ENCODE peak calls at places on chromosomes 5 and 9, in six cellular contexts. E, L, Y, H, R and U are unnamed samples.

GRCh38 chr5:151078490-151079262 is 2.2 kb downstream of the TNIP1 start:
- DNase-seq in Y (no peak), R (no peak), H (no peak), L (peak), E (peak), U (no peak)

GRCh38 chr5:851076-851475 is 290 bp upstream of the ZDHHC11 start:
- DNase-seq in R (no peak), Y (no peak), E (no peak), L (no peak), H (peak), U (no peak)

GRCh38 chr9:130240410-130241197 is 25.0 kb upstream of the HMCN2 start:
- DNase-seq in L (no peak), Y (no peak), H (peak), R (peak), E (no peak), U (peak)

GRCh38 chr5:136276946-136277345 is 84.0 kb upstream of the SMIM32 start:
- DNase-seq in R (no peak), L (no peak), E (no peak), Y (no peak), H (no peak), U (peak)

GRCh38 chr5:150561571-150562295 is 53.8 kb downstream of the NDST1 start:
- DNase-seq in H (no peak), E (no peak), Y (no peak), L (no peak), R (no peak), U (no peak)

GRCh38 chr9:106441283-106441682 is 421.7 kb upstream of the ZNF462 start:
- DNase-seq in H (no peak), L (no peak), E (no peak), Y (no peak), R (no peak), U (no peak)

GRCh38 chr5:75993638-75994037 is 89.5 kb upstream of the SV2C start:
- DNase-seq in Y (no peak), H (no peak), E (no peak), L (no peak), R (no peak), U (no peak)

GRCh38 chr5:31232273-31232888 is 38.9 kb downstream of the CDH6 start:
- DNase-seq in H (peak), Y (no peak), E (no peak), L (no peak), R (peak), U (no peak)

GRCh38 chr5:56668996-56669395 is 146.4 kb upstream of the MAP3K1 start:
- DNase-seq in L (no peak), R (no peak), Y (no peak), E (no peak), H (no peak), U (no peak)

GRCh38 chr9:36876056-36876455 is 158.0 kb downstream of the PAX5 start:
- DNase-seq in R (no peak), Y (no peak), E (no peak), L (no peak), H (no peak), U (no peak)

GRCh38 chr5:112757468-112758208 is 20.0 kb downstream of the APC start:
- DNase-seq in Y (no peak), H (no peak), E (no peak), R (peak), L (no peak), U (peak)

GRCh38 chr9:103245369-103245768 is 250.2 kb downstream of the CYLC2 start:
- DNase-seq in Y (no peak), E (no peak), H (no peak), R (peak), L (no peak), U (no peak)

GRCh38 chr5:116938488-116938887 is 363.9 kb upstream of the SEMA6A start:
- DNase-seq in R (peak), H (peak), Y (no peak), L (no peak), E (no peak), U (no peak)

GRCh38 chr5:50744761-50745160 is 78.3 kb downstream of the PARP8 start:
- DNase-seq in H (no peak), E (no peak), R (no peak), L (no peak), Y (no peak), U (no peak)

GRCh38 chr5:69217154-69217731 is 17.4 kb upstream of the CDK7 start:
- DNase-seq in E (peak), L (no peak), Y (no peak), H (no peak), R (no peak), U (no peak)

GRCh38 chr5:58459276-58459859 is 518 bp downstream of the PLK2 start:
- DNase-seq in H (peak), E (no peak), R (peak), Y (peak), L (no peak), U (no peak)

GRCh38 chr9:27368317-27368985 is 71.5 kb upstream of the EQTN start:
- DNase-seq in Y (no peak), H (no peak), E (no peak), R (no peak), L (no peak), U (no peak)

GRCh38 chr5:75365740-75366139 is 28.7 kb downstream of the HMGCR start:
- DNase-seq in R (no peak), H (no peak), E (no peak), L (no peak), Y (no peak), U (no peak)